ENCODE peak calls at places on chromosomes 6 and 20, in six cellular contexts. E is pancreas; P is endothelial cell of umbilical vein; Y is PC-9; F is CD8-positive, alpha-beta memory T cell; Z is left lung. X is an unnamed sample.

GRCh38 chr20:6169251-6169650 is 46.4 kb upstream of the FERMT1 start:
- DNase-seq in Z (no peak), P (no peak), F (no peak), Y (no peak), E (no peak), X (no peak)

GRCh38 chr6:93799226-93799625 is 379.9 kb upstream of the EPHA7 start:
- DNase-seq in E (no peak), Z (no peak), F (no peak), Y (no peak), P (no peak), X (no peak)

GRCh38 chr6:162442675-162443074 is 284.9 kb downstream of the PRKN start:
- DNase-seq in F (no peak), Z (no peak), E (no peak), Y (no peak), P (no peak), X (peak; percentile 10)

GRCh38 chr6:111852704-111853103 is 20.5 kb downstream of the FYN start:
- DNase-seq in Z (no peak), F (peak; percentile 33), E (no peak), P (no peak), Y (no peak), X (no peak)

GRCh38 chr6:27296106-27296783 is 15.8 kb downstream of the POM121L2 start:
- DNase-seq in Y (peak; percentile 60), F (no peak), Z (no peak), P (peak; percentile 39), E (no peak), X (no peak)

GRCh38 chr6:43774776-43775583 is 5.0 kb downstream of the VEGFA start:
- DNase-seq in Z (peak; percentile 78), P (peak; percentile 55), Y (peak; percentile 65), E (peak; percentile 74), F (peak; percentile 29), X (peak; percentile 85)

GRCh38 chr20:34834459-34834893 is 9.0 kb upstream of the NCOA6 start:
- DNase-seq in Y (peak; percentile 52), F (peak; percentile 33), Z (no peak), E (no peak), P (peak; percentile 50), X (no peak)

GRCh38 chr6:151493495-151494234 is at the start of gene CCDC170:
- DNase-seq in E (peak; percentile 20), Y (no peak), P (peak; percentile 52), F (no peak), Z (peak; percentile 76), X (peak; percentile 48)

GRCh38 chr6:104689551-104690205 is 170.0 kb downstream of the HACE1 start:
- DNase-seq in Z (no peak), E (no peak), Y (peak; percentile 33), P (no peak), F (no peak), X (no peak)

GRCh38 chr20:6265204-6265904 is 142.5 kb upstream of the FERMT1 start:
- DNase-seq in Z (no peak), F (no peak), E (no peak), P (peak; percentile 82), Y (no peak), X (peak; percentile 30)

GRCh38 chr6:53581161-53581560 is 36.3 kb upstream of the GCLC start:
- DNase-seq in Z (no peak), P (no peak), E (no peak), Y (no peak), F (no peak), X (no peak)

GRCh38 chr6:158653577-158654354 is 3.9 kb downstream of the SYTL3 start:
- DNase-seq in F (peak; percentile 97), Y (no peak), E (no peak), P (no peak), Z (no peak), X (peak; percentile 71)

GRCh38 chr6:32685603-32686002 is 19.1 kb upstream of the HLA-DQB1 start:
- DNase-seq in Y (no peak), P (no peak), Z (no peak), F (peak; percentile 49), E (no peak), X (no peak)

GRCh38 chr20:38450412-38450975 is 15.4 kb upstream of the SNHG17 start:
- DNase-seq in Y (no peak), P (peak; percentile 84), E (no peak), F (no peak), Z (no peak), X (no peak)

GRCh38 chr20:6533828-6534388 is 233.6 kb upstream of the BMP2 start:
- DNase-seq in E (no peak), F (no peak), P (no peak), Z (no peak), Y (no peak), X (no peak)

GRCh38 chr20:34209111-34209510 is 32.1 kb upstream of the ASIP start:
- DNase-seq in Y (no peak), E (no peak), Z (no peak), F (no peak), P (no peak), X (no peak)

GRCh38 chr6:48140221-48140620 is 29.2 kb upstream of the PTCHD4 start:
- DNase-seq in E (no peak), P (no peak), F (no peak), Z (no peak), Y (no peak), X (no peak)

GRCh38 chr20:10565191-10565921 is 108.4 kb downstream of the JAG1 start:
- DNase-seq in E (no peak), Z (no peak), Y (no peak), F (no peak), P (peak; percentile 66), X (no peak)

GRCh38 chr6:96124778-96125177 is 109.0 kb downstream of the FUT9 start:
- DNase-seq in F (no peak), Z (no peak), E (no peak), Y (no peak), P (no peak), X (no peak)

GRCh38 chr6:170174124-170174770 is 116.6 kb downstream of the DLL1 start:
- DNase-seq in Z (peak; percentile 59), P (no peak), E (no peak), Y (no peak), F (no peak), X (no peak)

GRCh38 chr6:69466979-69467570 is 329.7 kb downstream of the LMBRD1 start:
- DNase-seq in E (no peak), Y (no peak), Z (no peak), F (no peak), P (no peak), X (no peak)

GRCh38 chr6:22819209-22819608 is 249.8 kb downstream of the HDGFL1 start:
- DNase-seq in Y (no peak), Z (no peak), P (no peak), E (no peak), F (no peak), X (no peak)

GRCh38 chr20:61942526-61942925 is 123.2 kb downstream of the TAF4 start:
- DNase-seq in E (no peak), P (no peak), Y (no peak), Z (no peak), F (no peak), X (no peak)

GRCh38 chr20:57513199-57513598 is 11.7 kb downstream of the CTCFL start:
- DNase-seq in Z (no peak), Y (no peak), E (no peak), F (no peak), P (no peak), X (no peak)

GRCh38 chr6:55395836-55396235 is 68.6 kb downstream of the GFRAL start:
- DNase-seq in Y (no peak), P (no peak), E (no peak), Z (no peak), F (no peak), X (no peak)

GRCh38 chr20:47857994-47858557 is 72.8 kb upstream of the SULF2 start:
- DNase-seq in F (no peak), Z (no peak), Y (peak; percentile 76), P (peak; percentile 38), E (no peak), X (no peak)

GRCh38 chr6:89583559-89583958 is 55.0 kb downstream of the LYRM2 start:
- DNase-seq in F (no peak), Y (no peak), P (no peak), Z (no peak), E (no peak), X (no peak)

GRCh38 chr6:134564705-134565104 is 246.8 kb upstream of the SGK1 start:
- DNase-seq in Y (no peak), Z (no peak), F (no peak), E (no peak), P (no peak), X (no peak)

DNA sequence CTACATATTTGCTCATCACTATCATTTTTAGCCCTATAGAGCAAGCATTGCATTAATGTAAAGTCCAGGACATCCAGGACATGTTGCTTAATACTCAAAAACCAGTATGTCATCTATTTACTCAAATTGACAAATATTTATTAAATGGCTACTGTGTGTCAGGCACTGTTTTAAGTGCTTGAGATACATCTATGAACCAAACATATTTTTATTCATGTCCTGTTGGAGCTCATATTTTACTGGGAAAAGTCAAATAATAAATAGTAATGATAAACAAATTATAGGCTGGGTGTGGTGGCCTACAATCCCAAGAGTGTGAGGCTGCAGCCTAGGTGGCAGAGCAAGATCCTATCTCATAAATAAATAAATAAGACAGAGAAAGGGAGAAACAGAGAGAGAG is 227.8 kb downstream of the GJA1 start:
- DNase-seq in P (no peak), E (no peak), F (no peak), Y (no peak), Z (no peak), X (no peak)
- H3K9me3 ChIP-seq in P (no peaks in the 10 kb centered on the region), E (no peaks in the 10 kb centered on the region), F (no peaks in the 10 kb centered on the region), Y (peaks cover 29% of the 10 kb centered on the region), Z (no peaks in the 10 kb centered on the region), X (no peaks in the 10 kb centered on the region)

GRCh38 chr6:9848094-9848493 is 566.8 kb downstream of the TFAP2A start:
- DNase-seq in Z (no peak), E (no peak), F (no peak), P (no peak), Y (no peak), X (no peak)

GRCh38 chr6:9851541-9852380 is 563.1 kb downstream of the TFAP2A start:
- DNase-seq in F (no peak), P (no peak), E (no peak), Y (peak; percentile 55), Z (no peak), X (no peak)

GRCh38 chr6:9851006-9851405 is 563.9 kb downstream of the TFAP2A start:
- DNase-seq in Z (no peak), Y (no peak), F (no peak), P (no peak), E (no peak), X (no peak)
- H3K9me3 ChIP-seq in Z (no peaks in the 10 kb centered on the region), Y (no peaks in the 10 kb centered on the region), F (no peaks in the 10 kb centered on the region), P (peaks cover 2% of the 10 kb centered on the region), E (no peaks in the 10 kb centered on the region), X (no peaks in the 10 kb centered on the region)

DNA sequence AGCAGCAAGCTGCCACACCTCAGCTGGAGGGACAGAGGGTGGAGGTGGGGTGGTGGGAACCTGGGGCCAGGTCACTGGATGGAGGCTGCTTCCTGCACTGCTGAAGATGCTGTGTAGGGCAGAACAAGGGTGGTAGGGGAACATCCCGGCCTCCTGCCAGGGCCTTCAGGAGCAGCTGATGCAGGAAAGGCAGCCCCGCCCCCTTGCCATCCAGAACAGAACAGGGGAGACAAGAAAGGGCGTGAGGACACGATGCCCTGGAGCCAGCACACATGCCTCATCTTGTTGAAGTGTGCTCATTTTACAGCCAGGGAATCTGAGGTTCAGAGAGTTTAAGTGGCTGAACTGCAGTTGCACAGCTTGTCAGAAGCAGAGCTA is 43.1 kb upstream of the PHACTR3 start:
- DNase-seq in E (no peak), Z (no peak), F (no peak), P (no peak), Y (no peak), X (no peak)
- H3K9me3 ChIP-seq in E (no peaks in the 10 kb centered on the region), Z (no peaks in the 10 kb centered on the region), F (no peaks in the 10 kb centered on the region), P (no peaks in the 10 kb centered on the region), Y (no peaks in the 10 kb centered on the region), X (no peaks in the 10 kb centered on the region)

GRCh38 chr20:55978550-55978949 is 26.8 kb downstream of the CBLN4 start:
- DNase-seq in Z (no peak), Y (no peak), F (no peak), P (no peak), E (no peak), X (no peak)
- H3K9me3 ChIP-seq in Z (no peaks in the 10 kb centered on the region), Y (no peaks in the 10 kb centered on the region), F (no peaks in the 10 kb centered on the region), P (peaks cover 12% of the 10 kb centered on the region), E (no peaks in the 10 kb centered on the region), X (no peaks in the 10 kb centered on the region)